ENCODE peak calls at places on chromosomes 5 and 9, in eight cellular contexts. X is ecto neural progenitor cell, B is midbrain, A is D341Med, M is GM23248, W is fibroblast of the conjunctiva, O is T-cell, C is GM12865. L is an unnamed sample.

GRCh38 chr5:10343486-10343885 is 10.0 kb upstream of the MARCHF6 start:
- DNase-seq in O (no peak), A (no peak), B (no peak), C (no peak), W (no peak), M (peak; percentile 52), X (no peak), L (no peak)

GRCh38 chr5:139635606-139636206 is 12.4 kb upstream of the CXXC5 start:
- DNase-seq in B (peak; percentile 55), O (no peak), W (peak; percentile 90), X (peak; percentile 58), M (peak; percentile 94), A (peak; percentile 62), C (peak; percentile 80), L (peak; percentile 91)

GRCh38 chr9:15416880-15417279 is 5.8 kb upstream of the SNAPC3 start:
- DNase-seq in X (no peak), C (peak; percentile 56), O (peak; percentile 23), W (peak; percentile 22), A (peak; percentile 34), M (peak; percentile 41), B (no peak), L (peak; percentile 33)

GRCh38 chr5:159051431-159052281 is 48.1 kb downstream of the EBF1 start:
- DNase-seq in W (no peak), M (peak; percentile 80), C (peak; percentile 80), X (peak; percentile 78), A (peak; percentile 72), O (no peak), B (peak; percentile 38), L (no peak)

GRCh38 chr9:84239341-84239740 is 101.2 kb downstream of the SLC28A3 start:
- DNase-seq in W (no peak), C (no peak), M (peak; percentile 33), A (no peak), X (no peak), B (no peak), O (no peak), L (no peak)

GRCh38 chr5:144473650-144474049 is 303.0 kb downstream of the KCTD16 start:
- DNase-seq in O (no peak), A (no peak), C (no peak), W (no peak), M (no peak), B (no peak), X (no peak), L (no peak)

GRCh38 chr5:90390933-90391332 is 18.6 kb downstream of the CETN3 start:
- DNase-seq in A (no peak), W (no peak), C (no peak), X (no peak), M (no peak), O (no peak), B (no peak), L (no peak)

GRCh38 chr5:61467766-61468482 is 135.9 kb downstream of the ZSWIM6 start:
- DNase-seq in C (no peak), X (no peak), M (peak; percentile 55), A (no peak), W (no peak), B (no peak), O (no peak), L (no peak)

GRCh38 chr9:13513710-13514444 is 234.4 kb upstream of the MPDZ start:
- DNase-seq in B (no peak), M (peak; percentile 17), X (peak; percentile 59), C (no peak), A (no peak), W (no peak), O (no peak), L (peak; percentile 57)

GRCh38 chr5:178468196-178468685 is 122.0 kb downstream of the COL23A1 start:
- DNase-seq in W (no peak), B (no peak), X (peak; percentile 45), O (no peak), M (no peak), A (no peak), C (no peak), L (no peak)

GRCh38 chr5:68329554-68329953 is 114.0 kb downstream of the PIK3R1 start:
- DNase-seq in W (no peak), B (no peak), M (peak; percentile 72), C (no peak), X (no peak), A (no peak), O (no peak), L (no peak)

GRCh38 chr5:172403191-172403794 is 51.0 kb downstream of the SH3PXD2B start:
- DNase-seq in W (peak; percentile 77), B (peak; percentile 90), A (no peak), M (peak; percentile 26), C (no peak), X (peak; percentile 56), O (no peak), L (no peak)

GRCh38 chr9:97696025-97696822 is 916 bp downstream of the XPA start:
- DNase-seq in M (peak; percentile 35), W (no peak), B (peak; percentile 73), A (no peak), C (no peak), X (no peak), O (no peak), L (no peak)

GRCh38 chr9:26801772-26802171 is 90.8 kb downstream of the CAAP1 start:
- DNase-seq in W (no peak), C (no peak), A (no peak), M (no peak), X (no peak), B (no peak), O (no peak), L (no peak)

GRCh38 chr5:43036856-43037711 is 3.0 kb downstream of the ANXA2R start:
- DNase-seq in X (peak; percentile 52), B (no peak), O (no peak), M (peak; percentile 16), C (no peak), W (no peak), A (no peak), L (no peak)

GRCh38 chr5:102856374-102856748 is 101.3 kb downstream of the PAM start:
- DNase-seq in M (peak; percentile 91), W (peak; percentile 67), B (no peak), A (no peak), O (no peak), X (no peak), C (no peak), L (no peak)

GRCh38 chr5:86671536-86671935 is 53.8 kb downstream of the COX7C start:
- DNase-seq in M (no peak), B (no peak), W (no peak), C (no peak), X (no peak), A (no peak), O (no peak), L (no peak)

GRCh38 chr9:38018964-38019602 is 49.9 kb downstream of the SHB start:
- DNase-seq in X (no peak), B (peak; percentile 48), C (no peak), M (peak; percentile 95), W (no peak), O (no peak), A (no peak), L (peak; percentile 49)

GRCh38 chr9:132447346-132447745 is 37.3 kb downstream of the CFAP77 start:
- DNase-seq in W (no peak), C (no peak), O (no peak), A (peak; percentile 61), M (peak; percentile 10), B (no peak), X (peak; percentile 79), L (no peak)

GRCh38 chr5:90387508-90387907 is 22.0 kb downstream of the CETN3 start:
- DNase-seq in B (no peak), M (no peak), A (no peak), C (no peak), X (no peak), O (no peak), W (no peak), L (no peak)

GRCh38 chr5:9878196-9878595 is 248.0 kb upstream of the TAS2R1 start:
- DNase-seq in M (peak; percentile 61), A (no peak), C (no peak), X (no peak), B (no peak), W (no peak), O (no peak), L (no peak)

GRCh38 chr9:115524467-115525059 is 406.6 kb upstream of the TNC start:
- DNase-seq in X (peak; percentile 52), A (no peak), O (no peak), W (peak; percentile 37), M (peak; percentile 73), C (peak; percentile 30), B (peak; percentile 74), L (peak; percentile 45)

GRCh38 chr5:7094626-7095025 is 301.3 kb upstream of the ADCY2 start:
- DNase-seq in O (no peak), M (no peak), X (no peak), C (peak; percentile 20), A (no peak), B (no peak), W (no peak), L (no peak)

GRCh38 chr5:34484591-34485228 is 171.4 kb upstream of the RAI14 start:
- DNase-seq in M (peak; percentile 52), W (no peak), A (no peak), C (no peak), X (no peak), O (no peak), B (no peak), L (no peak)